ENCODE peak calls at places on chromosomes 4 and X, in four cellular contexts. I is stomach, J is suprapubic skin, Y is endodermal cell. V is an unnamed sample. For H3K4me1, the result is how much of the 10 kb centered on the place peaks cover.

GRCh38 chr4:125125256-125125655 is 189.5 kb upstream of the FAT4 start:
- DNase-seq in J (no peak), I (no peak), Y (no peak), V (no peak)

GRCh38 chrX:20378291-20378920 is 111.7 kb upstream of the RPS6KA3 start:
- DNase-seq in J (no peak), I (no peak), Y (no peak), V (no peak)

GRCh38 chrX:32185160-32185559 is 1026.2 kb downstream of the DMD start:
- DNase-seq in Y (no peak), I (no peak), J (no peak), V (no peak)

GRCh38 chrX:21487832-21488231 is 113.6 kb downstream of the CNKSR2 start:
- DNase-seq in J (no peak), Y (no peak), I (no peak), V (no peak)

GRCh38 chrX:101799387-101799786 is 132.4 kb downstream of the ZMAT1 start:
- DNase-seq in I (peak), Y (peak), J (peak), V (peak)

GRCh38 chr4:42339935-42340406 is 57.3 kb upstream of the SHISA3 start:
- DNase-seq in J (no peak), I (no peak), Y (peak), V (no peak)

GRCh38 chrX:80285131-80285773 is 135.0 kb upstream of the TENT5D start:
- DNase-seq in Y (peak), J (no peak), I (no peak), V (no peak)

GRCh38 chr4:137755033-137755471 is 222.8 kb upstream of the PCDH18 start:
- DNase-seq in Y (no peak), I (no peak), J (no peak), V (no peak)

GRCh38 chr4:140719693-140720092 is 36.5 kb downstream of the TBC1D9 start:
- DNase-seq in I (no peak), J (no peak), Y (no peak), V (no peak)

GRCh38 chr4:152408514-152409327 is 127.2 kb downstream of the FBXW7 start:
- DNase-seq in I (no peak), J (no peak), Y (no peak), V (no peak)

GRCh38 chrX:112851806-112852205 is 11.2 kb upstream of the AMOT start:
- DNase-seq in I (no peak), Y (no peak), J (no peak), V (no peak)

GRCh38 chr4:15349426-15349825 is 78.4 kb upstream of the C1QTNF7 start:
- DNase-seq in Y (no peak), I (no peak), J (no peak), V (no peak)

GRCh38 chr4:59936566-59936965 is 1263.6 kb upstream of the ADGRL3 start:
- DNase-seq in J (no peak), Y (no peak), I (no peak), V (no peak)

GRCh38 chr4:87843936-87844335 is 11.2 kb downstream of the MEPE start:
- DNase-seq in I (no peak), Y (no peak), J (no peak), V (peak)

GRCh38 chr4:127182687-127183086 is 450.1 kb upstream of the INTU start:
- DNase-seq in I (no peak), J (no peak), Y (no peak), V (no peak)

GRCh38 chrX:9182041-9182440 is 148.1 kb upstream of the FAM9B start:
- DNase-seq in J (no peak), Y (no peak), I (no peak), V (no peak)

GRCh38 chrX:12758291-12758690 is 32.9 kb upstream of the PRPS2 start:
- DNase-seq in J (no peak), I (no peak), Y (no peak), V (no peak)

DNA sequence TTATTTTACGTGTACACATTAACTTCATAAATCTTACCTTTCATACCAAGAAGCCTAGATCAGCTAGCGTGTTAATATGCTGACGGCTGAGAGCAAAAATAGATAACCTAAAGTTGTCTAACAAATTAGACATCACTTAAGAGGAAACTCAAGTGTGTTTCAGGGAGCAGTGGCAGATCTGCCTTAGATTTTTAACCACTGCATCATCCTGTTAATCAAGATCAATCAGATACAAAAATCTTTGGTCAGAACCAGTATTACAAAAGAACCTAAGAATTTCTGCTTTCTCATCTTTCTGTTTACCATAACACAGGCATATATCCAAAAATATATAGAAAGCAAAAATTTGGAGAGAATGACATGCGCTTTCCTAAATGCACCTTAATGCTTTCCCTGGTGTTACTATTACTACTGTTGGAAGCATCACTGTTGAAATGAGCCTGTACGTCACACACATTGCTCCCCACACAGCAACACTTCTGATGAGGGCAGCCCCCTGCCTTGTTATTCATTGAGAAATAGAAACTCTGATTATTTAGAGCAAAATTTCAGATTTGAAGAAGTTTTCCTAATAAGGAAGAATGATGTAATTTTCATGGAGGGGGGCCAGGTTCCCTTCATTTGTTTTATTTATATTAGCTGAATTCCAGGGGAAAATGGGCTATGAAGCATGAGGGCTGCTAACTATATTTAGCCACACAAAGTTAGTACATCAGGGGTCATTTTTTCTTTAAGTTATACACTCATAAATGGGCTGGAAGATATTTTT is 152.3 kb downstream of the CBR4 start:
- DNase-seq in I (no peak), J (no peak), Y (no peak), V (peak)
- H3K4me1 ChIP-seq in I (half or more), J (under half), Y (under half), V (half or more)

DNA sequence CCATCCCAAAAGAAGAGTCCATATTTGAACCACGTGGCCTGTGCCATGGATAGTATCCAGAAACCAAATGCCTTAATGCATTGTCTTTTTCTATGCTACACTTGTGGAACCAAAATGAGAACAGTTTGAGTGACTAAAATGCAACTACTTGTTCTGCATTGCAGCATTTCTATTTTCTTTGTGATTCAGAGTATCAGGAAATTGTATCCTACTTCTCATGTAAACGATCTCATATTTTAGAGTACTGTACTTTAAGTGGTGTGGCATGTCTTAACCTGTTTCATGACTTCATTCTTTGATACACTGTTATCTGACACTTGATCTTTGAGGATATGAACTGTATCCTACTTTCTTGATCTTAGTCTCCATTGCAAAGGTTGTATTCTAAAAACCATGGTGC is 167.2 kb upstream of the WDR1 start:
- DNase-seq in I (no peak), Y (no peak), J (no peak), V (no peak)
- TF ChIP-seq CTCF in I (no peak), Y (no peak), J (no peak), V (no peak)

GRCh38 chrX:107731831-107732502 is 43.6 kb downstream of the TSC22D3 start:
- DNase-seq in J (peak), I (peak), Y (peak), V (peak)
- H3K4me3 ChIP-seq in J (no peak), I (no peak), Y (no peak), V (no peak)

DNA sequence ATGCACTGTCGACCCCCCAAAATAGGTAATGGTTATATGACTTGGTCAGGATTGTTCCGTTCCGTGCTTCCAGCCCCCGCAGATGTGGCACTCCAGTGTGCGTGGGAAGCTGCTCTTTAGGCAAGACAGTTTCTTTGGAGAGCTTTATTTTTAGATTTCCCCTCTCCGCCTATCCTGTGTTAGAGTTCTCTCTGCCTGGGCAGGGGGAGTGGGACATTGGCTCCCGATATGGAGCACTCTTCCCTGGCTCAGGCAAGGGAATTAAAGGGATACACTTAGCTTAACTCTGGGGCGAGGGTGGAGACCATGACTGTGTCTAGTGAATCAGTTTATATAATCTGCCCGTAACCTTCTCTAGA is 36.0 kb downstream of the DLG3 start:
- DNase-seq in J (no peak), Y (no peak), I (no peak), V (no peak)
- H3K4me1 ChIP-seq in J (under half), Y (under half), I (half or more), V (under half)

DNA sequence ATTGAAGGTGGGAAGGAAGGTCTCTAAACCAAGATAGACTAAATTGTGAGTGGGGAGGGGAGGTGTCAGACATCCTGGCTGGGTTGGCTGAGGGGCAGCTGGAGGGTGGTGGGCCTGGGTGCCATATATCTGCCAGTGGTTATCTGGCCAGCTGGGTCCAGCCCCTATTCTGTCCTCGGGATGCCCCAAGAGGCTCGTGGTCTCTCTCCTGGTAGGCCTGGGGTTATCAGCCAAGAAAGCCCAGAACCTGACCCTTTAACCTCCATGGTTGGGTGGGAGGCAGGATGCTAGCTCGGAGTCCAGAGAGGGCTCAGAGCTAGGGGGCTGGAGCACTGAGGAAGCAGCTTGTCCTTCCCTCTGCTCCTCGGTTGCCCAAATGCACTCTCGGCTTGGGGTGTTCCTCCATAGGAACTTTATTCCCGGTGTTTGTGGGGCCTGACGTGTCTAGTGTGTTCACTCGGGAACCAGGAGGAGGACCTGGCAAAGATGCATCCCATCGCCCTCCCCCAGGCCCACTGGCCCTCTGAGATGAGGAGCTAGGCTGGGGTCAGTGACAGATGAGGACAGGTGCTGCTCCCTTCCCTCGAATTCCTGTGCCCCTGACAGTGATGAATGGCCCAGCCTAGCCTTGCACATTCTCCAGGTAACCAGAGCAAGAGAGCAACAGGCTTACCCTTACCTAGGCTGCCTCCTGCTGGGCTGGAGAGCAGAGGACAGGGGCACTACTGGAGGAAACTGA is 5.2 kb upstream of the EFNB1 start:
- DNase-seq in Y (no peak), I (no peak), J (no peak), V (no peak)
- TF ChIP-seq CTCF in Y (no peak), I (no peak), J (no peak), V (no peak)

GRCh38 chr4:184803884-184804283 is 21.9 kb downstream of the ACSL1 start:
- DNase-seq in I (no peak), J (no peak), Y (no peak), V (no peak)

GRCh38 chr4:184803133-184803532 is 22.6 kb downstream of the ACSL1 start:
- DNase-seq in I (no peak), Y (no peak), J (no peak), V (no peak)

GRCh38 chr4:184802203-184803015 is 23.4 kb downstream of the ACSL1 start:
- DNase-seq in Y (no peak), J (no peak), I (no peak), V (no peak)

GRCh38 chr4:184804621-184805020 is 21.1 kb downstream of the ACSL1 start:
- DNase-seq in Y (no peak), J (no peak), I (no peak), V (no peak)

GRCh38 chr4:184801781-184802180 is 24.0 kb downstream of the ACSL1 start:
- DNase-seq in Y (no peak), I (no peak), J (no peak), V (no peak)
- H3K4me3 ChIP-seq in Y (no peak), I (no peak), J (peak), V (no peak)

GRCh38 chr4:77078401-77078800 is 2.6 kb upstream of the CCNI start:
- DNase-seq in I (no peak), Y (no peak), J (no peak), V (no peak)
- H3K4me1 ChIP-seq in I (under half), Y (under half), J (under half), V (under half)

DNA sequence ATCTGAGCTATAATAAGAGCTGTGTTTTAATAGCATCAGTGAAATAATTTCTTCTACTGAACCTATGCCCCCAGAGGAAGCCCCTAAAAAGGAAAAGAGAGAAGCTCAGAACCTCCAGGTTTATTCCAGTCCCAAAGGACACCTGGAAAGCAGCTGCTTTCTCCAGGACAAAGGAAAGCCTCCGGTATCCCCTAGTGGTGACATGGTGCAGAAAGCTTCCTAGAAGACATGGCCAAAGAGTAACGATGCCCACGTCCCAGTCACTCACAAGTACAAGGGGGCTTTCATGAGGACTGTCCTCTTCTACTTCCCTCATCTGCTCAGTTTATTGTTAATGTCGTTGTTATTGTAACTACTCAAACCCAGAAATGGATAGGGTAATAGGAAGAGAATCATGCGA is 343.9 kb downstream of the UNC5C start:
- DNase-seq in I (no peak), Y (peak), J (no peak), V (no peak)
- TF ChIP-seq CTCF in I (no peak), Y (peak), J (no peak), V (no peak)

DNA sequence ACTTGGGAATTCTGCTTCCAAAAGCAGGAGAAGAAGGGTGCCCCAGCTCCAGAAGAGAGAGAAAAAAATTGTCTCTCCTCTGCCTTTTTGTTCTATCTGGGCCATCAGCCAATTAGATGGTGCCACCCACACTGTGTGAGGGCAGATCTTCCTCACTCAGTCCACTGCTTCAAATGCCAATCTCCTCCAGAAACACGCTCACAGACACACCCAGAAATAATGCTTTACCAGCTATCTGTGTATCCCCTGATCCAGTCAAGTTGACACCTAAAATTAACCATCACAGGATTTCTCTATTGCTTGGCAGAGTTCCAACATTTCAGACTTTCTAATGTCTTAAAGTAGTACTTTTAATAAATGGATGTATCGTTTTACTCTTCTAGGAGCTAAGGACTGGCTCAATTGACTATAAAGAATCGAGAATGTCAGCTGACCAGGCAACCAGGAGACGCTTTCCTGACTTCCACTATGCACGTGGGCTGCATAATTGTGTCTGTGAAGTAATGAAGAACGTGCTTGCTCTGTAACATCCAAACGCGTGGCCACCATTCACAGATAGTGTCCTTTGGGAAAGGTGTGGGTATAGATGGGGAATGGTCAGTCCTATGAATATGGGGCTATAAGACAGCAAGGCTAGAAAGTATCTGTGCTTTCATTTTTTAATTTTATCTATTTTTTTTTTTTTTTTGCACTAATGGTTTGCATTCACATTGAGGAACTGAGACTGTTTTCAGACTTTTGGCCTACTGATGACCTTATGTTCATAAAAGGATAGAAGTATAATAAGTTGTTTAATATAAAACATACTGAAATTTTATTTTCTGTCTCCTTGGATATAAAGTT is 9.9 kb upstream of the SMIM20 start:
- DNase-seq in J (no peak), I (no peak), Y (no peak), V (no peak)
- H3K4me3 ChIP-seq in J (no peak), I (no peak), Y (no peak), V (no peak)